ENCODE peak calls at places on chromosomes 5 and 9, in six cellular contexts. P is A549, I is HepG2, C is upper lobe of left lung, K is GM12878, H is K562. G is an unnamed sample.

GRCh38 chr9:488448-488847 is 273.8 kb downstream of the DOCK8 start:
- ATAC-seq in I (no peak), K (no peak), C (no peak), P (peak; percentile 17), H (no peak), G (no peak)

GRCh38 chr9:87816041-87816440 is 66.6 kb upstream of the SPATA31E1 start:
- ATAC-seq in K (no peak), C (no peak), H (no peak), P (no peak), I (no peak), G (no peak)

GRCh38 chr5:57683036-57683600 is 200.5 kb upstream of the ACTBL2 start:
- ATAC-seq in P (no peak), H (no peak), C (no peak), I (no peak), K (no peak), G (no peak)

GRCh38 chr9:117434568-117434967 is 19.7 kb upstream of the ASTN2 start:
- ATAC-seq in C (no peak), K (no peak), H (no peak), I (no peak), P (no peak), G (no peak)

GRCh38 chr5:143319437-143320302 is 83.8 kb downstream of the NR3C1 start:
- ATAC-seq in K (peak; percentile 14), P (peak; percentile 30), H (no peak), I (no peak), C (no peak), G (no peak)

GRCh38 chr9:23220957-23221356 is 605.1 kb downstream of the ELAVL2 start:
- ATAC-seq in C (no peak), I (no peak), H (no peak), P (no peak), K (no peak), G (no peak)

GRCh38 chr9:79611091-79611614 is 39.4 kb downstream of the TLE4 start:
- ATAC-seq in H (peak; percentile 79), P (peak; percentile 32), I (no peak), C (no peak), K (peak; percentile 93), G (peak; percentile 43)

GRCh38 chr5:147169846-147170245 is 65.0 kb upstream of the STK32A start:
- ATAC-seq in H (no peak), C (no peak), K (peak; percentile 48), I (peak; percentile 46), P (no peak), G (no peak)

GRCh38 chr5:141773779-141774531 is 91.9 kb upstream of the ARAP3 start:
- ATAC-seq in P (no peak), H (no peak), K (no peak), I (no peak), C (no peak), G (no peak)

GRCh38 chr5:148641735-148642134 is 12.6 kb downstream of the HTR4 start:
- ATAC-seq in P (no peak), I (no peak), H (no peak), K (no peak), C (no peak), G (no peak)

GRCh38 chr5:101783241-101784095 is 512.6 kb downstream of the SLCO4C1 start:
- ATAC-seq in K (no peak), C (peak; percentile 67), I (no peak), P (peak; percentile 77), H (no peak), G (peak; percentile 34)

GRCh38 chr5:25858019-25858418 is 1180.4 kb downstream of the CDH9 start:
- ATAC-seq in I (peak; percentile 47), H (no peak), P (peak; percentile 69), K (peak; percentile 76), C (no peak), G (no peak)

GRCh38 chr9:83219154-83219923 is 156.4 kb upstream of the RASEF start:
- ATAC-seq in K (no peak), C (peak; percentile 96), H (peak; percentile 86), P (peak; percentile 94), I (peak; percentile 96), G (peak; percentile 78)

GRCh38 chr9:36988848-36989247 is 45.2 kb downstream of the PAX5 start:
- ATAC-seq in I (no peak), K (no peak), H (no peak), C (no peak), P (no peak), G (no peak)

GRCh38 chr9:111832428-111832827 is 37.7 kb upstream of the SHOC1 start:
- ATAC-seq in K (no peak), P (no peak), C (no peak), H (no peak), I (no peak), G (no peak)

GRCh38 chr5:124111886-124112285 is 599.9 kb downstream of the CSNK1G3 start:
- ATAC-seq in P (no peak), I (no peak), H (no peak), K (no peak), C (no peak), G (no peak)

GRCh38 chr5:112366987-112367386 is 52.1 kb downstream of the EPB41L4A start:
- ATAC-seq in P (peak; percentile 96), K (peak; percentile 63), I (peak; percentile 99), C (peak; percentile 26), H (peak; percentile 95), G (no peak)

GRCh38 chr5:147911427-147911826 is 5.1 kb upstream of the C5orf46 start:
- ATAC-seq in P (no peak), H (no peak), K (no peak), I (no peak), C (no peak), G (no peak)

GRCh38 chr5:74250304-74251102 is 390.0 kb downstream of the ENC1 start:
- ATAC-seq in I (no peak), K (no peak), H (no peak), P (no peak), C (peak; percentile 19), G (no peak)

GRCh38 chr5:14487101-14487895 is 94.3 kb upstream of the OTULINL start:
- ATAC-seq in P (no peak), H (no peak), C (no peak), I (no peak), K (no peak), G (no peak)

GRCh38 chr9:129278391-129279237 is 100.6 kb upstream of the IER5L start:
- ATAC-seq in P (peak; percentile 77), C (no peak), K (no peak), I (peak; percentile 22), H (peak; percentile 78), G (no peak)

GRCh38 chr9:124122813-124123462 is 111.4 kb downstream of the LHX2 start:
- ATAC-seq in K (peak; percentile 73), H (no peak), P (peak; percentile 65), I (peak; percentile 27), C (no peak), G (no peak)

GRCh38 chr9:74848150-74848525 is 39.6 kb downstream of the TRPM6 start:
- ATAC-seq in K (peak; percentile 63), H (no peak), C (no peak), I (no peak), P (no peak), G (no peak)

GRCh38 chr9:108815156-108815555 is 40.6 kb downstream of the ACTL7B start:
- ATAC-seq in C (peak; percentile 78), I (peak; percentile 63), K (no peak), P (no peak), H (no peak), G (no peak)

GRCh38 chr5:133456933-133457402 is 155.4 kb downstream of the FSTL4 start:
- ATAC-seq in P (peak; percentile 40), H (no peak), I (peak; percentile 52), K (no peak), C (no peak), G (no peak)

GRCh38 chr5:119287547-119288073 is 68.2 kb upstream of the TNFAIP8 start:
- ATAC-seq in I (no peak), P (peak; percentile 82), C (no peak), H (no peak), K (peak; percentile 57), G (no peak)

GRCh38 chr5:113806250-113806649 is 292.8 kb downstream of the YTHDC2 start:
- ATAC-seq in I (no peak), P (no peak), K (no peak), H (no peak), C (no peak), G (no peak)
- TF ChIP-seq EP300 in I (no peak), P (no peak), K (no peak), H (no peak), C (no peak), G (no peak)

DNA sequence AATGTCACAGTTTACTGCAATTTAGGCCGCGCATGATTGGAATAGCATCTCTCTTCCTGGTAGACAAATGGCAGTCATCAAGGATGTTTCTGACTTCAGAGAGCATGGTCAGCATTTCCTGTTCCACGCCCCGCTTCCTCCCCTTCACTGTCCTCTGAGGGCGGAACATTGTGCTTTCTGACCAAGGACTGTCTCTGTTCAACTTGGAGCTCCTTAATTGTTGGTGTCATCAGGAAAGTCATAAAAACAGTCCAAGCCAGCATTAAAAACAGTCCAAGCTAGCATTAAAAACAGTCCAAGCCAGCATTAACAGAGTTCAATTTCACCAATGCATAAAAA is 301.3 kb upstream of the IRX4 start:
- ATAC-seq in I (no peak), C (no peak), P (no peak), H (no peak), K (no peak), G (peak; percentile 57)
- H3K27ac ChIP-seq in I (no peak overlapping the region), C (peak overlapping the region; percentile 61), P (no peak overlapping the region), H (no peak overlapping the region), K (no peak overlapping the region), G (no peak overlapping the region)

DNA sequence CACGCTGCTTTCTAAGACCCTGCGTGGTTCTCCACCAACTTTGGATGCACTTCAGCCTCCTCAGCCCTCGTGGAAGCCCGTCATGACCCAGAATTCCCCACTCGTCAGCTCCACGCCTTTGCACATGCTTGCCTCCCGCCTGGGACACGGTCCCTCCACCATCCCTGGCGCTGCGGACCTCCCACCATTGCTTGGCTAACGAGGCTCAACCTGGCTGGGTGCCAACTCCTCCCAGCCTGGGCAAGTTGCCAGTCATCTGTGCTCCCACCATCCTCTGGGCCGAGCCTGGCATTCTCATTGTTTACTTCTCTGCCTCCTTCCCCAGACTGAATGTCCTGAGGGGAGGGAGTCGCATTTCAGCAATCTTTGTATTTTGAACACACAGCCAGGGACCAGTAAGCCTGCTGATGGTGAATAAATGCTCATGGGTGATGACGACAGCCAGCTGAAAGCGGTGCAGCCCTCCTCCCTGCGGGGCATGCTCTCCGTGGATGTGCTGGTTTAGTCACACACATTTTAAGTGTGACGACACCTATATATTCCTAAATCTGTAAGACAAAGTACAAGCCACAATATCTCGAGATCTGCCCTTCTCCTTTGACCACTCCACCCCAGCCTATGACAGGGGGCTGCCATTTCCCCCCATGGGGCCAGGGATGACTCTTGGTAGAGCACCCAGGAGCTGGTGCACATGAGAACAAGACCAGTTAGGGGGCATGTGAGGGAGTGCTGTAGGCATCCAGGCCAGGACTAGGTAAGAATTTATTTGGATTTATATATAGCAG is 37.6 kb downstream of the ANKRD33B start:
- ATAC-seq in C (peak; percentile 73), I (peak; percentile 72), H (peak; percentile 68), P (peak; percentile 89), K (peak; percentile 65), G (peak; percentile 90)
- TF ChIP-seq EP300 in C (no peak), I (no peak), H (no peak), P (no peak), K (no peak), G (no peak)

DNA sequence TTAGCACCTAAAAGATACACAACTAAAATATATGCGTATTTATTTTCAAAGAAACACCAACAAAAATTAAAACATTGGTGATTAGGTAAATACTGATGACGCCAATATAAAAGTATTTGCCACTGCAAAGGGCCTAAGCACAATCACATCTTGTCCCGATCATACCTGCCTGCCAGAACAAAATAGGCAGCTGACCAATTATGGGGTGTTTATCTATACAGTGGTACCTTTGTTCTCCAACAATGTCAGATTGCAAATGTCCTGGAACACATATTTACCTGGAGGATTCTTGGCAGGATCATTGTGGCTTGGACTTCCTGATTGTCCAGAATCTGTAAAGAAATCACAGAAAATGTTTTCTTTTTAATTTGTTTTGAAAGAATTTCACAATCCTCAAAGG is 134.5 kb downstream of the NFIB start:
- ATAC-seq in I (no peak), H (no peak), P (no peak), C (no peak), K (no peak), G (no peak)
- H3K27ac ChIP-seq in I (no peak overlapping the region), H (no peak overlapping the region), P (no peak overlapping the region), C (peak overlapping the region; percentile 28), K (no peak overlapping the region), G (no peak overlapping the region)